ENCODE peak calls at places on chromosomes 6 and 20, in four cellular contexts. D is IMR-90, N is H1, I is K562. S is an unnamed sample.

GRCh38 chr20:25248501-25249172 is 752 bp downstream of the PYGB start:
- DNase-seq in N (no peak), I (no peak), D (peak), S (no peak)

GRCh38 chr6:165308926-165309731 is at the start of gene C6orf118:
- DNase-seq in I (no peak), N (peak), D (peak), S (no peak)

GRCh38 chr6:168374541-168375071 is 55.0 kb upstream of the DACT2 start:
- DNase-seq in N (no peak), I (no peak), D (no peak), S (no peak)

GRCh38 chr6:3873051-3873450 is 23.9 kb downstream of the FAM50B start:
- DNase-seq in N (no peak), I (no peak), D (no peak), S (no peak)

GRCh38 chr6:63634630-63635029 is 972 bp upstream of the PHF3 start:
- DNase-seq in I (no peak), D (no peak), N (no peak), S (no peak)

GRCh38 chr20:14950633-14951032 is 613.2 kb upstream of the FLRT3 start:
- DNase-seq in I (no peak), N (no peak), D (no peak), S (no peak)

GRCh38 chr6:41306187-41306854 is 19.8 kb upstream of the TREM1 start:
- DNase-seq in N (no peak), I (peak), D (peak), S (no peak)

GRCh38 chr6:148166339-148166949 is 176.2 kb upstream of the SASH1 start:
- DNase-seq in D (peak), N (no peak), I (peak), S (no peak)

GRCh38 chr6:159104163-159104885 is 59.5 kb upstream of the TAGAP start:
- DNase-seq in I (peak), N (peak), D (peak), S (no peak)

GRCh38 chr6:108944707-108945685 is 96.8 kb downstream of the ARMC2 start:
- DNase-seq in D (peak), I (no peak), N (no peak), S (no peak)

DNA sequence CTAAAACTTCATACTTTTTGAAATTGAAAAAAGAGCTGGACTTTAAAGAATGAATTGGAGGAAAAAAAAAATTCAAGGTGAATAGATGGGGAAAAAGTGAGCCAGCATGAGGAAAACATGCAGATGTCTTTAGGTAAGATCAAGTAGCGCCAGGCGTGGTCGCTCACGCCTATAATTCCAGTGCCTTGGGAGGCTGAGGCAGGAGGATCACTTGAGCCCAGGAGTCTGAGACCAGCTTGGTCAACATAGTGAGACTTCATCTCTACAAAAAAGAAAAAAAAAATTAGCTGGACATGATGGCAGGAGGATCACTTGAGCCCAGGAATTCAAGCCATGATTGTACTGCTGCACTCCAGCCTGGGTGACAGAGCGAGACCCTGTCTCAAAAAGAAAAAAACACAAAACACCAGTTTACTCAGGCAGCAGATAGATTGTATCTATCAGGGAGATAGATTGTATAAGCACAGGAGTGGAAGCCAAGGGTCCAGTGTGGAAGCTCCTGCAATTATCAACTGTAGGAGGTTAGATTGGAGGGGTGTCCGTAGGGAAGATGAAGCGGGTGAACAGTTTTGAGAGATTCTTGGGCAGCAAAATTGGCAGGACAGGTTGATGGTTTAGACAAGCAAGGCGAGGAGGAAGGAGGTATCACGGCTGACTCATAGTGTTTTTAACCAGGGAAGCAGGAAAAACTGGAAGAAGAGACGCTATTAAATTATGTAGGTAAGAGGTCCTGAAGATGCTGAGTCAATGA is 97.6 kb upstream of the ZNF217 start:
- DNase-seq in N (no peak), I (no peak), D (peak), S (no peak)
- TF ChIP-seq CHD1 in N (no peak), I (no peak), D (no peak), S (no peak)

DNA sequence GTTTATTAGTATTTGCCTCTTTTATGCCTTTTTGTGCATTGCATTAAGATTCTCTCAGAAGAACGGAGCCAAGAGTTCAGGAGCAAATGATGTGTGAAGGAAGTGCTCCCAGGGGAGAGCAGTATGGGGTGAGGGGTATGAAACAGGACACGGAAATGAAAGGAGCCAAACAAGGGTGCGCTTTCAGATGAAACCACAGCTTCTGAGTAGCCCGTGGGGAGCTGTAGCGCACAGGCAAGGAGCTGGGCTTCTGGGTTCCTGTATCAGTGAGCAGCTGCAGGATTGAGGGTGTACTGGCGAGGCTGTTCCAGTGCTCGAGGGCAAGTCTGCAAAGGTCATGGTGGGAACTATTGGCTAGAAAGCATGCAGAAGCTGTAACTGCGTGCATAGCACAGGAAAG is 25.4 kb downstream of the ANKEF1 start:
- DNase-seq in N (no peak), I (no peak), D (no peak), S (no peak)
- TF ChIP-seq CHD1 in N (no peak), I (no peak), D (no peak), S (no peak)

GRCh38 chr6:73511796-73512195 is 9.0 kb downstream of the EEF1A1 start:
- DNase-seq in D (peak), N (peak), I (no peak), S (no peak)

GRCh38 chr6:73516712-73517489 is 3.9 kb downstream of the EEF1A1 start:
- DNase-seq in N (no peak), I (no peak), D (peak), S (no peak)

GRCh38 chr6:73514746-73515110 is 6.1 kb downstream of the EEF1A1 start:
- DNase-seq in N (no peak), I (no peak), D (peak), S (no peak)

GRCh38 chr6:73513496-73513854 is 7.4 kb downstream of the EEF1A1 start:
- DNase-seq in D (peak), I (no peak), N (no peak), S (no peak)

DNA sequence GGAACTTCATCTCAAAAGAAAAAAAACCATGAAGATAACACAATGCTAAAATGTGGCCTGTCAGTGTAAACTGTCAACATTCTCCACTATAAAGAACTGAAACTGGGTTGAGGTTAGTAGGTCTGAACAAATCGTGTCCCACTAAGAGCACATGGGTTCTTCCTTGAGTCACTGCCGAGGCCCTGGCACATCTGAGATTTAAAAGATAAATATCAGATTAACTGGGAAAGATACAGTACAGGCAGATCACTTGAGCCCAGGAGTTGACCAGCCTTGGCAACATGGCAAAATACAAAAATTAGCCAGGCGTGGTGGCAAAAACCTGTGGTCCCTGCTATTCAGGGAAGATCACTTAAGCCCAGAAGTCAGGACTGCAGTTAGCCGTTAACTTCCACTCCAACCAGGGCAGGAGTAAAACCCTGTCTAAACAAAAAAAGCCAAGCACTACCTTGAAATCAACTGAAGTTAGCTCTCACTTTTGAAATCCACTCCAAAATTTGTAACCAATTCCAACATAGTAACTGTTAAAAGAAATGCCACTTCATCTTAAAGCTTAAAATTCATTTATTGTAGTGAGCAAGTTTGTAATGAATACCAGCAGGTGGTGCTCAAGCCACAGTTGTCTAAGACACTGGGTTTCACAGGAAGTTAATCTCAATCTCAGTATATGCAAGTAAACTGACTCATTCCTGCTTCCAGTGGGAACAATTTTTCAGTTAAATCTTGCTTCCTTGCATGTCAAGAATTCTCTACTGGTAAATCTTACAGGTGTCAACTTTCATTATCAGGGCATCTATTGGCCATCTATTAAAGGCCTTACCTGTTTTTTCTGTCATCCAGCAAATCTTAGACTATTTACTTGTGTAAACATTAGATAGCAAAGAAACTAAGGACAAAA is 5.4 kb downstream of the EEF1A1 start:
- DNase-seq in D (peak), N (no peak), I (peak), S (no peak)
- TF ChIP-seq CHD1 in D (no peak), N (peak), I (no peak), S (peak)

GRCh38 chr20:45355209-45355608 is 7.0 kb upstream of the SDC4 start:
- DNase-seq in I (no peak), D (peak), N (no peak), S (no peak)
- TF ChIP-seq CHD1 in I (no peak), D (no peak), N (no peak), S (no peak)

DNA sequence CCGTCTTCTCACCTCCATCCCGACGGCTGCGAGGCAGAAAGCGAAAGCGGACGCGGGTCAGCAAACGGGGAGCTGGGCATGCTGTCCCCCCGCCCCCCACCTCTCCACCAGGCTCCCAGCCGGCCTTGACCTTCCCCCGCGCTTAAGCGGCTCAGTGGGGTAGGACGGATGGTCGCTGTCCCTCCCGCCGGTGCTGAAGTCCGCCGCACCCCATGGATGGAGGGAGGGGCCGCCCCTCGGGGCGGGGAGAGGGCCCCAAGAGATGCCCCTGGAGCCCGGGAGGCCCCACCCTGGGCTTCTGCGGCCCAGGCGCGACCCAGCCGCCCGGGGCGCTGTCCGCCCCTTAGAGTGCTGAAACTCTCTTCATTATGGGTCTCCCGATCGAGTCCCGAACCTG is at the start of gene KCNB1:
- DNase-seq in N (peak), I (peak), D (peak), S (no peak)
- TF ChIP-seq CHD1 in N (no peak), I (no peak), D (no peak), S (no peak)

DNA sequence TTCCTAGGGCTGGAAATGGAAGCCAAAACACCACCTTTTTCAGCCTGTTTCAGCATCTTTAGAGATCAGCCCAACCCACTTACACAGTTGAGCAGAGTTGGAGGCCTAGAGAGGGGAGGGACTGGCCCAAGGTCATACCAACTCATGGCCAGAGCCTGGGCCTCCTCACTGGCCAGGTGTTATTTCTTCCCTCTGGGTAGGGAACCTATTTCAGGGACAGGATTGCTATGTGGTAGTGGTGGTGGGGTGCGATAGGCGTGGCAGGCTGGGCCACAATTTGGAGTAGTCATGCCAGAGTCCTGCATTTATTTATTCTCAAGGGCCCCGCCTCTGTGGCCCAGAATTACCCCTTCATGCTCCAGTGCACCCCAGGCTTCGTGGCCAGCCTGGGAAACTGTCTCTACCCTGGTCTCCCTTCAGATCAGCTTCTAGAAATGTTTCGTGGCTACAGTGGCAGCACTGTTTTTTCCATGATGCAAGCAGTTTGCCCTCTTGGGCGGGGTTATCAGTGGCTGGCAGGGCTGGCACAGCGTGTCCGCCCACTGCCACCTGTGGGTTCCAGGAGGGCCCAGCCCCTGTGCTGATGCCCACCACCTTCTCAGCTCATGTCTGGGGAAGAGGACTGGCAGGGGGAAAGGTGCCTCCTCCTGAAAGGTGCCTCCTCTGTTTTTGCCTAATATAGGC is 6.2 kb downstream of the VEGFA start:
- DNase-seq in D (no peak), I (no peak), N (no peak), S (peak)
- TF ChIP-seq CHD1 in D (no peak), I (no peak), N (no peak), S (no peak)